ENCODE peak calls at places on chromosomes 11 and 22, in nine cellular contexts. E, F, A, B, Z, O, Y, P and J are unnamed samples.

GRCh38 chr11:17802491-17802890 is 67.9 kb downstream of the KCNC1 start:
- DNase-seq in E (no peak), F (no peak), A (no peak), B (no peak), Z (no peak), O (no peak), Y (no peak), P (no peak), J (no peak)

GRCh38 chr11:48103621-48104561 is 112.7 kb upstream of the OR4B1 start:
- DNase-seq in E (no peak), F (no peak), A (no peak), B (peak; percentile 69), Z (no peak), O (no peak), Y (no peak), P (no peak), J (no peak)

GRCh38 chr11:133957926-133958325 is 1.2 kb upstream of the IGSF9B start:
- DNase-seq in E (no peak), F (no peak), A (peak; percentile 35), B (no peak), Z (no peak), O (no peak), Y (peak; percentile 39), P (no peak), J (no peak)

GRCh38 chr11:2736577-2737225 is 36.9 kb upstream of the KCNQ1OT1 start:
- DNase-seq in E (no peak), F (no peak), A (no peak), B (no peak), Z (no peak), O (no peak), Y (no peak), P (no peak), J (peak; percentile 60)

GRCh38 chr11:31236052-31236652 is 133.4 kb downstream of the DCDC1 start:
- DNase-seq in E (no peak), F (no peak), A (no peak), B (no peak), Z (no peak), O (no peak), Y (no peak), P (no peak), J (no peak)

GRCh38 chr11:34816698-34817213 is 99.4 kb downstream of the APIP start:
- DNase-seq in E (no peak), F (no peak), A (no peak), B (no peak), Z (no peak), O (no peak), Y (no peak), P (no peak), J (no peak)

GRCh38 chr22:35930933-35931332 is 97.7 kb downstream of the RBFOX2 start:
- DNase-seq in E (no peak), F (peak; percentile 36), A (peak; percentile 56), B (no peak), Z (peak; percentile 20), O (peak; percentile 54), Y (peak; percentile 38), P (no peak), J (peak; percentile 8)

GRCh38 chr11:5291207-5291838 is 10.4 kb downstream of the OR51B4 start:
- DNase-seq in E (no peak), F (no peak), A (peak; percentile 71), B (no peak), Z (no peak), O (peak; percentile 44), Y (no peak), P (no peak), J (peak; percentile 54)

GRCh38 chr11:73982595-73982989 is at the start of gene UCP2:
- DNase-seq in E (peak; percentile 98), F (peak; percentile 82), A (peak; percentile 84), B (peak; percentile 72), Z (no peak), O (peak; percentile 89), Y (peak; percentile 66), P (peak; percentile 71), J (peak; percentile 96)

GRCh38 chr11:120106354-120106753 is 31.6 kb downstream of the TRIM29 start:
- DNase-seq in E (no peak), F (no peak), A (no peak), B (no peak), Z (no peak), O (no peak), Y (no peak), P (no peak), J (no peak)

GRCh38 chr11:112113539-112114457 is 27.1 kb downstream of the SDHD start:
- DNase-seq in E (no peak), F (no peak), A (peak; percentile 83), B (peak; percentile 10), Z (peak; percentile 15), O (peak; percentile 58), Y (no peak), P (no peak), J (peak; percentile 61)

GRCh38 chr11:45900916-45901617 is 6.0 kb downstream of the FREY1 start:
- DNase-seq in E (no peak), F (peak; percentile 70), A (peak; percentile 34), B (no peak), Z (no peak), O (peak; percentile 48), Y (no peak), P (peak; percentile 54), J (peak; percentile 67)

GRCh38 chr11:97361812-97362378 is 972.1 kb downstream of the JRKL start:
- DNase-seq in E (no peak), F (no peak), A (no peak), B (no peak), Z (no peak), O (no peak), Y (no peak), P (no peak), J (no peak)

GRCh38 chr11:8071616-8072581 is 9.1 kb upstream of the TUB start:
- DNase-seq in E (peak; percentile 68), F (no peak), A (peak; percentile 36), B (no peak), Z (no peak), O (peak; percentile 81), Y (peak; percentile 13), P (no peak), J (no peak)

GRCh38 chr11:65911682-65912568 is 6.9 kb downstream of the C11orf68 start:
- DNase-seq in E (no peak), F (peak; percentile 31), A (peak; percentile 84), B (no peak), Z (no peak), O (peak; percentile 67), Y (peak; percentile 79), P (peak; percentile 73), J (peak; percentile 89)

GRCh38 chr11:74057251-74058151 is 48.6 kb upstream of the UCP3 start:
- DNase-seq in E (no peak), F (no peak), A (no peak), B (no peak), Z (no peak), O (no peak), Y (no peak), P (no peak), J (no peak)

GRCh38 chr11:79087238-79087956 is 353.4 kb downstream of the TENM4 start:
- DNase-seq in E (no peak), F (peak; percentile 37), A (peak; percentile 78), B (peak; percentile 8), Z (peak; percentile 40), O (peak; percentile 71), Y (no peak), P (no peak), J (peak; percentile 56)

DNA sequence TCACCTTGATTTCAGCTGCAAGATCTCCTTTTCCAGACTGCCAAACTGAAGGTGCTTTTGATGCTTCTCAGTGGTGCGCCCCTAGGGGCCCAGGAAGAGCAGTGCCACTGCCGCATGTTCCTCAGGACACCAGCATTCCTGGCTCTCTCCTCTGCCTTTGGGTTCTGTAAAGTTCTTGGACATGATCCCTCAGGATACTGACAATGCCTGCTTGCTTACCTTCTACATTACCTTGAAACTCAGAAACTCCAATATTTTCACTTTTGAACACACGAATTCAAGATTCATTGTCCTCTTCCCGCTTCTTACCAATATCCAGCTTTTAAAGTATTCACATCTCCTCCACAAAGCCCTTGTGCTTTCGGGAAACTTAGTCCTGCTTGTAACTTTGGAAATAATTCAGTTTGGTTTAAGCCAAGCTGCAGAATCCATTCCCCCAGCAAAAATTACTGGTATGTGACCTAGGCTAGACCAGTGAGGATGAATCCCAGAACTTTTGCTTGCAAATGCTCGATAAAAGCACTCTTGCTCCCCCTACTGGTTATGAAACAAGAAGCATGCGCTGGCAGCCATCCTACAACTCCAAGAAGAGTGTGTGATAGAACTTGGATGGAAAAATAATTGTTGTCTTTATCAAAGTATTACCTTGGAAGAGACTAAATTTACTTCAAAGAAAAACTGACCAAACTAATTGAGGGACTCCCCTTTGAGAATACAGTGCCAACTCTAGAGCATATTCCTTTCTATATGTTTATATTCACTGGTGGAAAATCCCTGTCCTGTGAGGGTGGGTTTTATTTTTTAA is 16.5 kb upstream of the OR5B21 start:
- DNase-seq in E (no peak), F (peak; percentile 61), A (peak; percentile 92), B (peak; percentile 49), Z (peak; percentile 67), O (peak; percentile 85), Y (peak; percentile 63), P (peak; percentile 62), J (peak; percentile 59)
- H3K4me3 ChIP-seq in E (peak overlapping the region; percentile 41), F (no peak overlapping the region), A (peak overlapping the region; percentile 24), B (no peak overlapping the region), Z (no peak overlapping the region), O (peak overlapping the region; percentile 18), Y (no peak overlapping the region), P (peak overlapping the region; percentile 11), J (no peak overlapping the region)

DNA sequence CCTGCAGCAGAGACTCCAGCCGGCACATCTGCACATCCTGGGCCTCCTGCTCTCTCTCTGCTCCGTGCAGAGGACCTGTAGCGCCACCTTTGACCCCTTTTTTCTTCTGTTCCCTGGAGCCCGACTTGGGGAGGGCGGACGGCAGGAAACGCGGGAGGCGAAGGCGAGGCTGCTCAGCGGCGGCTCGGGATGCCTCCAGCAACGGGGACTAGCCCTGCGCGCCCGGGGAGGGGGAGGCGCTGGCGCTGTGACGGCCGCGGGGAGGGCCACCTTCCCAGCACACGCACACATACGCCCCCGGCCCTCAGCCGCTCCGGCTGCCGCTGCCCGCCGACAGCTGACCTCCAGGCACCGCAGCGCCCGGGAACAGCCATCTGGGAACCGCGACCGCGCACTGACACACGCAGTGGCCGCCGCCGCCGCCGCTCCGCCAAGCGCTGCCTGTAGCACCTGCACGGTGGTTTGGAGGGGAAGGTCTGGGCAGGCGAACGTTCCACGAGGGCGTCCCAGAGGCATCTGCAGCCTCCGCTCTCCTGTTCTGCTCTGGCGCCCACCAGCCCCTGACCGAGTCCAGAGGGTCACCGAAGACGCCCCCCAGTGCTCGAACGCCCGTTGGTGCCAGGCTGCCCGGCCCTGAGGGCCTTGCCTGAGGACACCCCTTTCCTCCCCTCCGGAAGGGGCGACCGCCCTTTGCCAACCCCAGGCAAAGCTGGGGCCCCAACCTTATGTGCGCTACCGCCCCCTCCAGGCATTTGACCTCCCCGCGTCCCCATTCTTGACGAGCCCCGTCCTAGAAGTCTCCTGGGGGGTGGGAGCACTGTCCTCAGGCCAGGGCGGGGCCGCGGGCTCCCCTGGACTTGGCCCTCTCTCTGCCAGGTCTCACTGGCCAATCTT is 16.9 kb upstream of the C22orf42 start:
- DNase-seq in E (no peak), F (no peak), A (peak; percentile 76), B (no peak), Z (peak; percentile 44), O (peak; percentile 73), Y (no peak), P (no peak), J (peak; percentile 79)
- H3K27me3 ChIP-seq in E (peaks cover 44% of the 10 kb centered on the region), F (no peaks in the 10 kb centered on the region), A (peaks cover 37% of the 10 kb centered on the region), B (no peaks in the 10 kb centered on the region), Z (peaks cover 2% of the 10 kb centered on the region), O (peaks cover 76% of the 10 kb centered on the region), Y (no peaks in the 10 kb centered on the region), P (no peaks in the 10 kb centered on the region), J (peaks cover 21% of the 10 kb centered on the region)

GRCh38 chr11:70418130-70418529 is 19.8 kb downstream of the CTTN start:
- DNase-seq in E (no peak), F (no peak), A (no peak), B (no peak), Z (no peak), O (no peak), Y (no peak), P (no peak), J (no peak)
- H3K36me3 ChIP-seq in E (peaks cover 15% of the 10 kb centered on the region), F (peaks cover 8% of the 10 kb centered on the region), A (peaks cover 76% of the 10 kb centered on the region), B (peaks cover 12% of the 10 kb centered on the region), Z (peaks cover 59% of the 10 kb centered on the region), O (no peaks in the 10 kb centered on the region), Y (no peaks in the 10 kb centered on the region), P (no peaks in the 10 kb centered on the region), J (peaks cover 68% of the 10 kb centered on the region)

GRCh38 chr11:128496249-128496648 is 91.1 kb downstream of the ETS1 start:
- DNase-seq in E (no peak), F (no peak), A (no peak), B (no peak), Z (no peak), O (no peak), Y (no peak), P (no peak), J (no peak)
- H3K4me3 ChIP-seq in E (peak overlapping the region; percentile 73), F (no peak overlapping the region), A (no peak overlapping the region), B (no peak overlapping the region), Z (no peak overlapping the region), O (no peak overlapping the region), Y (no peak overlapping the region), P (no peak overlapping the region), J (no peak overlapping the region)